ENCODE peak calls at places on chromosome 11, in six cellular contexts. A is HCT116, T is HepG2, V is GM12878, G is NT2/D1, P is SK-N-SH. Z is an unnamed sample.

GRCh38 chr11:109552376-109552775 is 130.4 kb downstream of the C11orf87 start:
- DNase-seq in A (no peak), T (no peak), V (no peak), G (no peak), P (no peak), Z (no peak)

GRCh38 chr11:35304393-35304790 is 115.0 kb downstream of the SLC1A2 start:
- DNase-seq in A (no peak), T (peak; percentile 25), V (no peak), G (no peak), P (no peak), Z (no peak)

GRCh38 chr11:97683733-97684132 is 1293.9 kb downstream of the JRKL start:
- DNase-seq in A (no peak), T (peak; percentile 10), V (no peak), G (peak; percentile 27), P (no peak), Z (peak; percentile 54)

GRCh38 chr11:35235944-35236666 is 97.1 kb downstream of the CD44 start:
- DNase-seq in A (peak; percentile 61), T (no peak), V (no peak), G (no peak), P (no peak), Z (no peak)

GRCh38 chr11:104361975-104362374 is 198.0 kb upstream of the PDGFD start:
- DNase-seq in A (no peak), T (no peak), V (no peak), G (no peak), P (no peak), Z (no peak)

GRCh38 chr11:36155770-36156485 is 133.3 kb downstream of the COMMD9 start:
- DNase-seq in A (no peak), T (no peak), V (no peak), G (no peak), P (no peak), Z (no peak)

GRCh38 chr11:61496602-61497400 is 11.7 kb upstream of the LRRC10B start:
- DNase-seq in A (no peak), T (no peak), V (no peak), G (no peak), P (no peak), Z (no peak)

GRCh38 chr11:121645596-121645995 is 192.8 kb upstream of the SORL1-AS1 start:
- DNase-seq in A (no peak), T (no peak), V (no peak), G (no peak), P (no peak), Z (no peak)

GRCh38 chr11:3044004-3044403 is 13.2 kb downstream of the CARS1 start:
- DNase-seq in A (no peak), T (no peak), V (no peak), G (no peak), P (no peak), Z (no peak)

GRCh38 chr11:12017243-12017678 is 8.8 kb upstream of the DKK3 start:
- DNase-seq in A (no peak), T (no peak), V (no peak), G (no peak), P (no peak), Z (no peak)

GRCh38 chr11:116642481-116642880 is 130.3 kb downstream of the BUD13 start:
- DNase-seq in A (no peak), T (no peak), V (no peak), G (no peak), P (no peak), Z (no peak)

GRCh38 chr11:15229069-15229468 is 114.3 kb downstream of the INSC start:
- DNase-seq in A (no peak), T (no peak), V (no peak), G (no peak), P (no peak), Z (no peak)

GRCh38 chr11:128155590-128155989 is 431.8 kb downstream of the ETS1 start:
- DNase-seq in A (no peak), T (no peak), V (no peak), G (no peak), P (no peak), Z (no peak)

GRCh38 chr11:2799881-2800654 is 85.5 kb downstream of the CDKN1C start:
- DNase-seq in A (no peak), T (no peak), V (no peak), G (peak; percentile 8), P (no peak), Z (no peak)

GRCh38 chr11:100719809-100720221 is 32.7 kb downstream of the ARHGAP42 start:
- DNase-seq in A (peak; percentile 63), T (no peak), V (no peak), G (peak; percentile 39), P (no peak), Z (no peak)

DNA sequence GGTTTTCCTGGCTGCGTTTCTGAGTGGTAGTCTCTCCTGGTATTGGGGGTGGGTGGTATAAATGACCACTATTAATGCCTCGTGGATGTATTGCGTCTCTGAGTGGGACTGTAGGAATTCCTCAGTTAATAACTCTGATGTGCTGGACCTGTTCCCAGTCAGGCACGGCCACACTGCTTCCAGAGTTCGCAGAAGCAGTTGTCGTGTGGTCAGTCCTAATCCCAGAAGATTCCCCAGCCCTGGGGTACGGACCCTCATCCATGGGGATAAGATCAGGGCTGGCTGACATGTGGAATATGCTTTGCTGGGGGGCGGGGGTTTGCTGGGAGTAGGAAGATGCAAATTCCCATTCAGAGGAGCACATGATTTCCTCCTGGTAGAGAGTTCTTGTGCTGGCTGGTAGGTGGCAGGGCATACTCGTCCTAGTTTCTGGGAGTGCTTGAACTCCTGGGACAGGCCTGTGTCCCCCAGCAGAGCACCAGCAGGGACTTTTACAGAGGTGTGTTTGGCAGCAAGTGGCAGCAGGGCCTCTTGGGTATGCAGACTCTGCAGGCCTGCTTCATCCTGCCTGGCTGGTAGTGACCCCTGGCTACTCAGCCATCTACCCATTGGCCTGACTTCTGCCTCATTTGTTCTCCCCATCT is 157.4 kb downstream of the NAV2 start:
- DNase-seq in A (no peak), T (no peak), V (no peak), G (no peak), P (no peak), Z (no peak)
- TF ChIP-seq YY1 in A (no peak), T (no peak), V (no peak), G (no peak), P (no peak), Z (no peak)

GRCh38 chr11:113638378-113638777 is 67.7 kb downstream of the TMPRSS5 start:
- DNase-seq in A (no peak), T (no peak), V (no peak), G (no peak), P (no peak), Z (no peak)
- TF ChIP-seq YY1 in A (no peak), T (no peak), V (no peak), G (no peak), P (no peak), Z (no peak)

GRCh38 chr11:45393826-45394225 is 107.7 kb upstream of the SYT13 start:
- DNase-seq in A (no peak), T (no peak), V (no peak), G (no peak), P (no peak), Z (no peak)

GRCh38 chr11:45393334-45393733 is 107.2 kb upstream of the SYT13 start:
- DNase-seq in A (no peak), T (no peak), V (no peak), G (no peak), P (no peak), Z (no peak)

GRCh38 chr11:45392621-45393183 is 106.6 kb upstream of the SYT13 start:
- DNase-seq in A (no peak), T (no peak), V (no peak), G (no peak), P (peak; percentile 52), Z (no peak)

GRCh38 chr11:45391168-45391850 is 105.2 kb upstream of the SYT13 start:
- DNase-seq in A (no peak), T (peak; percentile 85), V (no peak), G (no peak), P (no peak), Z (no peak)

DNA sequence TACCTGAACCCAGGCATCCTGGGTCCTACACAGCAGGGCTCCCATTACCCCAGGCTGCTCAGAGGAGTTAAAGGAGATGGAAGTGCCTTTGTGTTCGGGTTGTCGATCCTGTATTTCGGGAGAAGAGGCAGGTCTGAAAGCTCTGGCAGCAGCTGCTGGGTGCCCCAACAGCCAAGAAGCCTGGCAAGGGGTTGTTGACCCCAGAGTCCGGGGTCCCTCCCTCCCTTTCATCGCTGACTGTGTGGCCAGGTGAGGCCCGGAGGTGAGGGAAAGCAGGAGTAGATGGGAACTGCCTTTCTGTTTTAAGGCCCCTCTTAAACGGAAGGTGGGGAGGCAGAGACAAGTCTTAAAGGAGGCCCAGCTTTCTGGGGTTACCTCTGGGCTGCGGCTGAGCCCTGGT is 106.0 kb upstream of the SYT13 start:
- DNase-seq in A (no peak), T (no peak), V (no peak), G (no peak), P (no peak), Z (no peak)
- TF ChIP-seq YY1 in A (no peak), T (no peak), V (no peak), G (no peak), P (no peak), Z (no peak)

GRCh38 chr11:111000400-111001090 is 245.0 kb upstream of the POU2AF2 start:
- DNase-seq in A (no peak), T (no peak), V (no peak), G (no peak), P (peak; percentile 6), Z (no peak)

GRCh38 chr11:111001091-111001430 is 244.5 kb upstream of the POU2AF2 start:
- DNase-seq in A (no peak), T (no peak), V (no peak), G (no peak), P (no peak), Z (no peak)

GRCh38 chr11:111006207-111006606 is 239.3 kb upstream of the POU2AF2 start:
- DNase-seq in A (no peak), T (no peak), V (no peak), G (no peak), P (no peak), Z (no peak)

GRCh38 chr11:111001986-111002616 is 243.4 kb upstream of the POU2AF2 start:
- DNase-seq in A (no peak), T (no peak), V (no peak), G (no peak), P (no peak), Z (no peak)
- TF ChIP-seq YY1 in A (no peak), T (no peak), V (no peak), G (no peak), P (no peak), Z (no peak)

Z was measured in H1.